ENCODE peak calls at places on chromosome 7, in seven cellular contexts. H, B, C, U, L, I and Z are unnamed samples.

GRCh38 chr7:121288894-121289293 is 39.9 kb upstream of the WNT16 start:
- DNase-seq in I (peak; percentile 73), C (peak; percentile 37), U (no peak), H (peak; percentile 95), B (no peak), L (no peak), Z (peak; percentile 76)

GRCh38 chr7:90334193-90334843 is 12.2 kb upstream of the GTPBP10 start:
- DNase-seq in I (no peak), C (no peak), H (no peak), B (no peak), L (no peak), U (no peak), Z (no peak)

GRCh38 chr7:115217373-115217772 is 295.5 kb downstream of the MDFIC start:
- DNase-seq in I (no peak), U (no peak), L (no peak), C (peak; percentile 4), H (no peak), B (no peak), Z (no peak)

GRCh38 chr7:12111461-12112405 is 99.4 kb upstream of the TMEM106B start:
- DNase-seq in I (peak; percentile 59), L (no peak), B (no peak), U (no peak), C (no peak), H (peak; percentile 92), Z (peak; percentile 12)

GRCh38 chr7:85185355-85186082 is 1.3 kb downstream of the SEMA3D start:
- DNase-seq in L (no peak), U (peak; percentile 48), C (no peak), I (peak; percentile 36), H (peak; percentile 90), B (peak; percentile 26), Z (peak; percentile 87)

GRCh38 chr7:81140775-81141174 is 221.9 kb upstream of the SEMA3C start:
- DNase-seq in C (no peak), L (no peak), U (no peak), B (no peak), I (no peak), H (no peak), Z (no peak)

GRCh38 chr7:109456116-109456515 is 886.4 kb downstream of the DNAJB9 start:
- DNase-seq in C (no peak), L (no peak), H (no peak), I (no peak), B (no peak), U (no peak), Z (no peak)

GRCh38 chr7:124497209-124497608 is 268.4 kb downstream of the GPR37 start:
- DNase-seq in I (no peak), C (peak; percentile 29), B (peak; percentile 38), U (peak; percentile 79), H (peak; percentile 7), L (no peak), Z (no peak)

GRCh38 chr7:1290262-1291039 is 57.8 kb downstream of the UNCX start:
- DNase-seq in U (peak; percentile 45), H (peak; percentile 32), B (no peak), I (no peak), L (no peak), C (no peak), Z (peak; percentile 23)

GRCh38 chr7:42621543-42622219 is 290.2 kb downstream of the C7orf25 start:
- DNase-seq in L (no peak), U (no peak), C (no peak), H (no peak), I (no peak), B (no peak), Z (no peak)

GRCh38 chr7:36794689-36795088 is 70.4 kb upstream of the AOAH start:
- DNase-seq in H (no peak), B (peak; percentile 56), L (no peak), U (peak; percentile 98), I (no peak), C (peak; percentile 62), Z (no peak)

GRCh38 chr7:1533255-1533568 is 2.7 kb downstream of the MAFK start:
- DNase-seq in H (no peak), U (no peak), C (no peak), L (no peak), I (no peak), B (no peak), Z (no peak)

GRCh38 chr7:50156163-50156562 is 63.1 kb upstream of the ZPBP start:
- DNase-seq in C (no peak), I (no peak), H (no peak), B (no peak), U (no peak), L (peak; percentile 29), Z (no peak)

GRCh38 chr7:108062250-108063014 is 59.5 kb upstream of the LAMB1 start:
- DNase-seq in H (peak; percentile 59), C (peak; percentile 27), B (no peak), U (no peak), L (no peak), I (no peak), Z (peak; percentile 18)

GRCh38 chr7:33632840-33633239 is 272.5 kb upstream of the BMPER start:
- DNase-seq in H (no peak), C (no peak), B (no peak), I (no peak), U (no peak), L (no peak), Z (no peak)

GRCh38 chr7:105003275-105003674 is 10.7 kb upstream of the KMT2E start:
- DNase-seq in H (peak; percentile 87), B (no peak), U (no peak), I (peak; percentile 61), C (peak; percentile 81), L (no peak), Z (peak; percentile 86)

GRCh38 chr7:80584778-80585177 is 53.7 kb upstream of the CD36 start:
- DNase-seq in H (peak; percentile 53), L (no peak), I (peak; percentile 18), C (peak; percentile 83), U (no peak), B (no peak), Z (peak; percentile 9)

GRCh38 chr7:140609646-140610045 is 31.0 kb downstream of the DENND2A start:
- DNase-seq in B (no peak), H (peak; percentile 72), I (no peak), U (no peak), C (no peak), L (no peak), Z (peak; percentile 41)

GRCh38 chr7:121005996-121006565 is 17.6 kb downstream of the CPED1 start:
- DNase-seq in I (no peak), B (no peak), C (no peak), H (no peak), U (no peak), L (no peak), Z (no peak)

GRCh38 chr7:122311719-122312118 is 7.2 kb upstream of the FEZF1 start:
- DNase-seq in B (no peak), H (no peak), U (no peak), L (no peak), I (no peak), C (no peak), Z (no peak)

GRCh38 chr7:139995034-139995915 is 67.5 kb downstream of the PARP12 start:
- DNase-seq in B (no peak), I (no peak), C (peak; percentile 73), U (no peak), L (no peak), H (peak; percentile 73), Z (peak; percentile 28)

GRCh38 chr7:105487559-105488218 is 34.4 kb downstream of the PUS7 start:
- DNase-seq in U (peak; percentile 44), H (peak; percentile 68), C (peak; percentile 23), I (peak; percentile 40), B (no peak), L (peak; percentile 33), Z (peak; percentile 80)

GRCh38 chr7:117279931-117280525 is 42.8 kb downstream of the WNT2 start:
- DNase-seq in L (no peak), C (no peak), U (peak; percentile 17), B (no peak), H (no peak), I (no peak), Z (no peak)

GRCh38 chr7:31077484-31078362 is 25.6 kb downstream of the ADCYAP1R1 start:
- DNase-seq in C (no peak), I (no peak), L (no peak), B (no peak), H (no peak), U (no peak), Z (no peak)

GRCh38 chr7:2551418-2551817 is 3.9 kb downstream of the BRAT1 start:
- DNase-seq in H (no peak), I (no peak), L (no peak), U (no peak), C (no peak), B (no peak), Z (no peak)

GRCh38 chr7:148286150-148286549 is 304.4 kb upstream of the C7orf33 start:
- DNase-seq in I (peak; percentile 4), U (peak; percentile 46), H (peak; percentile 5), L (peak; percentile 21), B (no peak), C (peak; percentile 44), Z (no peak)

GRCh38 chr7:73851410-73852338 is 9.3 kb upstream of the TMEM270 start:
- DNase-seq in H (peak; percentile 99), L (no peak), B (no peak), U (no peak), C (peak; percentile 97), I (peak; percentile 99), Z (peak; percentile 98)

GRCh38 chr7:150406311-150406564 is 27.1 kb downstream of the ZNF775 start:
- DNase-seq in C (no peak), L (peak; percentile 27), U (no peak), B (no peak), H (no peak), I (no peak), Z (no peak)

GRCh38 chr7:779480-779879 is 52.4 kb upstream of the PRKAR1B start:
- DNase-seq in H (no peak), L (no peak), C (no peak), B (no peak), I (no peak), U (peak; percentile 45), Z (no peak)

GRCh38 chr7:47954231-47954911 is 6.1 kb upstream of the PKD1L1 start:
- DNase-seq in U (no peak), C (no peak), B (no peak), L (no peak), I (no peak), H (peak; percentile 90), Z (no peak)

GRCh38 chr7:34949356-34949755 is 87.9 kb downstream of the DPY19L1 start:
- DNase-seq in C (no peak), H (peak; percentile 11), B (no peak), U (no peak), L (no peak), I (no peak), Z (peak; percentile 17)

GRCh38 chr7:78562191-78562590 is 763.6 kb downstream of the PHTF2 start:
- DNase-seq in I (no peak), L (no peak), H (peak; percentile 22), U (peak; percentile 62), C (no peak), B (no peak), Z (no peak)

GRCh38 chr7:90271753-90272152 is 26.8 kb downstream of the CFAP69 start:
- DNase-seq in U (no peak), H (peak; percentile 49), L (no peak), C (peak; percentile 1), B (no peak), I (no peak), Z (peak; percentile 70)